ENCODE peak calls at places on chromosome 9, in six cellular contexts. U is heart left ventricle, E is IMR-90, G is ovary, H is uterus, M is tibial nerve. W is an unnamed sample.

GRCh38 chr9:122128432-122129343 is 30.9 kb downstream of the NDUFA8 start:
- DNase-seq in M (no peak), U (peak; percentile 79), G (no peak), H (no peak), E (no peak), W (no peak)

GRCh38 chr9:110452227-110452801 is 114.7 kb upstream of the TXNDC8 start:
- DNase-seq in G (no peak), M (no peak), U (no peak), E (peak; percentile 15), H (no peak), W (no peak)

GRCh38 chr9:83521017-83521810 is 17.0 kb downstream of the FRMD3 start:
- DNase-seq in M (no peak), G (no peak), U (no peak), E (no peak), H (no peak), W (no peak)

GRCh38 chr9:112605518-112605917 is 112.4 kb downstream of the INIP start:
- DNase-seq in G (no peak), U (no peak), M (no peak), E (no peak), H (no peak), W (no peak)

GRCh38 chr9:107221321-107221720 is 61.8 kb upstream of the RAD23B start:
- DNase-seq in M (no peak), H (no peak), U (no peak), E (no peak), G (no peak), W (no peak)

GRCh38 chr9:96136992-96137665 is 164.8 kb downstream of the HSD17B3 start:
- DNase-seq in U (no peak), E (peak; percentile 78), G (peak; percentile 39), M (peak; percentile 54), H (no peak), W (no peak)

GRCh38 chr9:134066546-134066922 is 1.3 kb downstream of the BRD3 start:
- DNase-seq in H (no peak), M (no peak), G (no peak), U (no peak), E (peak; percentile 29), W (no peak)

GRCh38 chr9:136568288-136569081 is 22.6 kb upstream of the NOTCH1 start:
- DNase-seq in G (no peak), M (no peak), U (no peak), E (no peak), H (no peak), W (no peak)

GRCh38 chr9:33306037-33306436 is 15.7 kb downstream of the NFX1 start:
- DNase-seq in U (no peak), E (peak; percentile 28), M (no peak), H (no peak), G (no peak), W (no peak)

GRCh38 chr9:38038307-38039089 is 30.5 kb downstream of the SHB start:
- DNase-seq in E (no peak), H (no peak), G (no peak), M (no peak), U (peak; percentile 48), W (no peak)

GRCh38 chr9:112443200-112443599 is 43.4 kb upstream of the KIAA1958 start:
- DNase-seq in E (peak; percentile 15), G (no peak), H (no peak), M (no peak), U (no peak), W (no peak)

GRCh38 chr9:401223-401622 is 186.6 kb downstream of the DOCK8 start:
- DNase-seq in M (no peak), U (no peak), H (no peak), G (no peak), E (no peak), W (no peak)

GRCh38 chr9:94097788-94098413 is 13.6 kb downstream of the PTPDC1 start:
- DNase-seq in M (no peak), E (peak; percentile 95), U (peak; percentile 50), G (no peak), H (peak; percentile 35), W (no peak)

GRCh38 chr9:14346301-14346721 is 32.4 kb upstream of the NFIB start:
- DNase-seq in U (peak; percentile 48), E (no peak), M (no peak), H (no peak), G (no peak), W (no peak)

GRCh38 chr9:37593877-37594448 is 1.6 kb upstream of the TOMM5 start:
- DNase-seq in E (no peak), U (no peak), M (no peak), G (no peak), H (no peak), W (no peak)

GRCh38 chr9:69078581-69078980 is 43.0 kb downstream of the FXN start:
- DNase-seq in G (no peak), E (no peak), H (peak; percentile 29), M (peak; percentile 26), U (peak; percentile 80), W (no peak)

GRCh38 chr9:98502311-98502975 is 206.3 kb downstream of the GABBR2 start:
- DNase-seq in M (no peak), G (no peak), U (no peak), H (no peak), E (peak; percentile 69), W (no peak)

GRCh38 chr9:137550241-137550621 is at the start of gene PNPLA7:
- DNase-seq in M (peak; percentile 89), U (peak; percentile 90), H (peak; percentile 84), E (peak; percentile 43), G (peak; percentile 87), W (peak; percentile 92)

GRCh38 chr9:21778300-21778699 is 24.1 kb upstream of the MTAP start:
- DNase-seq in G (no peak), M (no peak), H (no peak), U (no peak), E (peak; percentile 69), W (no peak)

GRCh38 chr9:110742741-110743371 is 74.3 kb downstream of the MUSK start:
- DNase-seq in G (peak; percentile 14), M (no peak), H (no peak), U (no peak), E (peak; percentile 93), W (no peak)

GRCh38 chr9:32533338-32533737 is 7.3 kb upstream of the RIGI start:
- DNase-seq in E (peak; percentile 10), U (no peak), G (no peak), M (no peak), H (no peak), W (no peak)

GRCh38 chr9:132160802-132161742 is 786 bp upstream of the NTNG2 start:
- DNase-seq in U (peak; percentile 40), E (peak; percentile 76), M (no peak), H (no peak), G (no peak), W (peak; percentile 82)
- TF ChIP-seq POLR2A in U (no peak), E (no peak), M (no peak), H (no peak), G (no peak), W (no peak)

DNA sequence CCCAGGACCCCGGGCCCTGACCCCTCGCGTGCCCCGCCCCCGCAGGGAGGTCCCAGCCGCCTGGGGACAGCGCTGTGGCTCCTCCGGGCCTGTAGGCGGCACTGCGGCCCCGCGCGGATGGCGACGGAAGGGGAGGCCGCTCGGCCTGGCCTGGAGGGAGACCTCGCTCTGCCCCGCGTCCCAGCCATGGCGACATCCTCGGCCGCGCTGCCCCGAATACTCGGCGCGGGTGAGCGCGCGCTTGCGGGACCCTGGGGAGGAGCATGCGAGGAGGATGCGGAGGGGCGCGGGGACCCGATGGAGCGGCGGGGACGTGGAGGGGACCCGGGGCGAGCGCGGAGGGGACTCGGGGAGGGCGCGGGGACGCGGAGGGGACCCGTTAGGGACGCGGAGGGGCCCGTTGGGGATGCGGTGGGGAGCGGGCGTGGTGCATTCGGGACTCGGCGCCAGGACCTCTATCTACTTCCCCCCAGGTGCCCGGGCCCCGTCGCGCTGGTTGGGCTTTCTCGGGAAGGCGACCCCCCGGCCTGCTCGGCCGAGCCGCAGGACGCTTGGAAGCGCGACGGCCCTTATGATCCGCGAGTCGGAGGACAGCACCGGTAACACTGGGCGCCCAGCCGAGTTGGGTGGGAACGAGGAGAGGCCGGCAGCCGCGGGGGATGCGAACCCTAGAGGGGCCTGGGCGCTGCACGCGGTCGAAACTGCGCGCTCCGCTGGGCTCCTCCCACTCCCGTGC is at the start of gene MRPS2:
- DNase-seq in M (peak; percentile 63), G (peak; percentile 86), E (peak; percentile 81), H (peak; percentile 87), U (peak; percentile 91), W (peak; percentile 97)
- TF ChIP-seq POLR2A in M (no peak), G (no peak), E (no peak), H (peak; percentile 44), U (peak; percentile 33), W (no peak)

DNA sequence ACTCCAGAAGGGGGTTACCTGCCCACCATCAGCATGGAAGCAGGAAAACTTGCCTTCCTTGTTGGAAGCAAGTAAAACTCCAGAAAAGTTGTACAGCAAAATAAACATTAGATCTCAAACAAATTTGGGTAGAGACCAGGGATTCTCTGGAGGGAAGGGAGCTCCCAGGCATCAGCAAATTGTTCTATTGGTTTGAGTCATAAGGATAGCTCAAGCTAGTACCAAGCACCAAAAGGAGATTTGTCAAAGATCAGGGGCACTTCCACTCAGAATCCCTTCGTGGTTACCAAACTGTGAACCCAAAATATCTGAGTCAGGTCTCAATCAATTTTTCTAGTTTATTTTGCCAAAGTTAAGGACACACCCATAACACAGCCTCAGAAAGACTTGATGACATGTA is 37.8 kb downstream of the DNAJB5 start:
- DNase-seq in G (no peak), U (no peak), M (no peak), H (no peak), E (no peak), W (no peak)
- TF ChIP-seq POLR2A in G (no peak), U (no peak), M (no peak), H (no peak), E (no peak), W (no peak)

GRCh38 chr9:34591091-34591910 is 1.8 kb upstream of the CNTFR start:
- DNase-seq in H (peak; percentile 88), E (peak; percentile 60), G (peak; percentile 89), U (peak; percentile 86), M (peak; percentile 78), W (peak; percentile 95)

GRCh38 chr9:34588671-34589370 is 703 bp downstream of the CNTFR start:
- DNase-seq in E (no peak), U (no peak), H (no peak), G (no peak), M (no peak), W (peak; percentile 75)

GRCh38 chr9:34590376-34591090 is 1.0 kb upstream of the CNTFR start:
- DNase-seq in G (no peak), E (no peak), M (peak; percentile 38), U (no peak), H (peak; percentile 45), W (peak; percentile 71)

GRCh38 chr9:34589371-34589655 is 211 bp downstream of the CNTFR start:
- DNase-seq in M (no peak), G (no peak), E (no peak), H (no peak), U (no peak), W (no peak)

DNA sequence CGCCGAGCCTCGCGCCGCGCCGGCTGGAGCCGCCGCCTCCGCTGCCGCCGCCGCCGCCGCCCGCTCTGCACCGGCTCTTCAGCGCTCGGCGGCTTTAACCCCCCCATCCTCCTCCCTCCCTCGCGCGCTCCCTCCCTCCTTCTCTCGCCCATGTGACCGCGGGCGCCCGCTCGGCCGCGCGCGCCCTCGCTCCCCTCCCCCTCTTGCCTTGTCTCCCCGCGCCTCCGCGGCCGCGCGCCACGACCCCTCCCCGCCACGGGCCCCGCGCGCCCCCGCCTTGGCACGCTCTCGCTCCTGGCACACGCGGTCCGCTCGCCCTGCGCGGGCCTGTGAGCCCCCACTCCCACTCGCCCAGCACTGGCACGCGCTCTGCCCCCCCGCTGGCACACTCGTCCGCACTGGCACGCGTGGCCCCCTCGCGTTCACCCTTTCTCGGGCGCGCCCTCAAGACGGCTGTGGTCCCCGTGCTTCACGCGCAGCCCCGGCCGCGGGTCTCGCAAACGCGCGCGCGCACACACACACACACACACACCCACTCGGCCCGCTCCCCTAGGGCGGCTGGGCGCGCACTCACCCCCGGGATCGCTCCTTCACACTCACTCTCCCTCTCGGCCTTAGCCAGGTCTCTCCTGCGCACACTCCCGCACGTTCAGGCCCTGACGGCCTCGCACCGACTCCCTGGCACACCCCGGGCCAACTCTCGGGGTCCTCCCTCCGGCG is at the start of gene CNTFR:
- DNase-seq in H (peak; percentile 68), M (no peak), G (peak; percentile 74), U (no peak), E (no peak), W (peak; percentile 66)
- TF ChIP-seq POLR2A in H (peak; percentile 51), M (peak; percentile 61), G (no peak), U (no peak), E (no peak), W (no peak)